ENCODE peak calls at places on chromosomes 13 and 19, in four cellular contexts. One of them, this sample, is unnamed. For H3K4me1, the result is how much of the 10 kb centered on the place peaks cover.

GRCh38 chr19:35513231-35513974 is at the start of gene DMKN:
- DNase-seq in K562: peak
- DNase-seq in HepG2: peak
- DNase-seq in A549: no peak
- DNase-seq in this sample: no peak

GRCh38 chr19:39926170-39926755 is 8.2 kb downstream of the FCGBP start:
- DNase-seq in K562: no peak
- DNase-seq in A549: no peak
- DNase-seq in HepG2: no peak
- DNase-seq in this sample: no peak

GRCh38 chr13:111970501-111971155 is 96.3 kb upstream of the SOX1 start:
- DNase-seq in HepG2: no peak
- DNase-seq in K562: no peak
- DNase-seq in A549: no peak
- DNase-seq in this sample: no peak

GRCh38 chr13:30850204-30850866 is 55.7 kb upstream of the MEDAG start:
- DNase-seq in A549: no peak
- DNase-seq in K562: no peak
- DNase-seq in HepG2: no peak
- DNase-seq in this sample: no peak

GRCh38 chr13:102724923-102725322 is 30.1 kb upstream of the METTL21C start:
- DNase-seq in K562: peak
- DNase-seq in A549: peak
- DNase-seq in HepG2: peak
- DNase-seq in this sample: no peak

GRCh38 chr13:23772717-23773116 is 116.5 kb downstream of the MIPEP start:
- DNase-seq in A549: no peak
- DNase-seq in HepG2: no peak
- DNase-seq in K562: no peak
- DNase-seq in this sample: no peak

GRCh38 chr19:51546107-51546649 is 14.7 kb upstream of the SIGLEC6 start:
- DNase-seq in HepG2: no peak
- DNase-seq in K562: no peak
- DNase-seq in A549: no peak
- DNase-seq in this sample: no peak

GRCh38 chr19:11273288-11273687 is 11.0 kb upstream of the DOCK6 start:
- DNase-seq in HepG2: no peak
- DNase-seq in A549: no peak
- DNase-seq in K562: no peak
- DNase-seq in this sample: no peak

GRCh38 chr13:27006519-27007161 is 165.0 kb downstream of the USP12 start:
- DNase-seq in K562: no peak
- DNase-seq in A549: no peak
- DNase-seq in HepG2: no peak
- DNase-seq in this sample: no peak

GRCh38 chr13:54536112-54536511 is 1507.5 kb downstream of the OLFM4 start:
- DNase-seq in A549: no peak
- DNase-seq in HepG2: no peak
- DNase-seq in K562: no peak
- DNase-seq in this sample: no peak

GRCh38 chr13:70668293-70668692 is 560.0 kb upstream of the KLHL1 start:
- DNase-seq in K562: no peak
- DNase-seq in HepG2: peak
- DNase-seq in A549: no peak
- DNase-seq in this sample: no peak

GRCh38 chr19:10690351-10690781 is 10.9 kb upstream of the QTRT1 start:
- DNase-seq in A549: no peak
- DNase-seq in HepG2: no peak
- DNase-seq in K562: no peak
- DNase-seq in this sample: no peak

GRCh38 chr13:90355162-90355751 is 992.2 kb upstream of the MIR17HG start:
- DNase-seq in A549: no peak
- DNase-seq in K562: no peak
- DNase-seq in HepG2: no peak
- DNase-seq in this sample: no peak

GRCh38 chr13:100650321-100650720 is 24.3 kb downstream of the TMTC4 start:
- DNase-seq in A549: no peak
- DNase-seq in K562: no peak
- DNase-seq in HepG2: no peak
- DNase-seq in this sample: no peak

GRCh38 chr19:8900421-8900820 is 68.2 kb downstream of the MBD3L1 start:
- DNase-seq in A549: no peak
- DNase-seq in K562: no peak
- DNase-seq in HepG2: no peak
- DNase-seq in this sample: no peak

GRCh38 chr13:95536629-95537241 is 15.8 kb upstream of the CLDN10 start:
- DNase-seq in K562: peak
- DNase-seq in HepG2: no peak
- DNase-seq in A549: no peak
- DNase-seq in this sample: no peak

GRCh38 chr13:30843548-30843947 is 62.5 kb upstream of the MEDAG start:
- DNase-seq in A549: no peak
- DNase-seq in K562: no peak
- DNase-seq in HepG2: no peak
- DNase-seq in this sample: no peak

GRCh38 chr13:36973621-36974268 is 25.4 kb downstream of the ALG5 start:
- DNase-seq in K562: no peak
- DNase-seq in HepG2: no peak
- DNase-seq in A549: no peak
- DNase-seq in this sample: no peak

GRCh38 chr13:40315416-40316064 is 350.9 kb downstream of the FOXO1 start:
- DNase-seq in K562: no peak
- DNase-seq in A549: no peak
- DNase-seq in HepG2: no peak
- DNase-seq in this sample: no peak

GRCh38 chr13:44755872-44756271 is 179.7 kb upstream of the TSC22D1 start:
- DNase-seq in K562: no peak
- DNase-seq in HepG2: peak
- DNase-seq in A549: no peak
- DNase-seq in this sample: no peak

GRCh38 chr19:49684251-49684982 is 5.0 kb upstream of the ADM5 start:
- DNase-seq in K562: peak
- DNase-seq in A549: peak
- DNase-seq in HepG2: no peak
- DNase-seq in this sample: no peak

GRCh38 chr19:3692141-3693029 is 7.9 kb downstream of the PIP5K1C start:
- DNase-seq in K562: no peak
- DNase-seq in HepG2: no peak
- DNase-seq in A549: no peak
- DNase-seq in this sample: no peak

GRCh38 chr13:50798923-50799322 is 44.6 kb downstream of the DLEU7 start:
- DNase-seq in HepG2: no peak
- DNase-seq in K562: no peak
- DNase-seq in A549: no peak
- DNase-seq in this sample: no peak

GRCh38 chr19:40393894-40394815 is 4.2 kb upstream of the HIPK4 start:
- DNase-seq in A549: no peak
- DNase-seq in HepG2: no peak
- DNase-seq in K562: no peak
- DNase-seq in this sample: no peak

GRCh38 chr13:44818428-44818827 is 170.8 kb downstream of the NUFIP1 start:
- DNase-seq in A549: no peak
- DNase-seq in HepG2: peak
- DNase-seq in K562: no peak
- DNase-seq in this sample: no peak

GRCh38 chr13:28531956-28532225 is 37.0 kb upstream of the FLT1 start:
- DNase-seq in HepG2: no peak
- DNase-seq in A549: no peak
- DNase-seq in K562: no peak
- DNase-seq in this sample: no peak

GRCh38 chr13:44576396-44577235 is 486 bp upstream of the TSC22D1 start:
- DNase-seq in HepG2: no peak
- DNase-seq in A549: no peak
- DNase-seq in K562: peak
- DNase-seq in this sample: no peak

GRCh38 chr19:37227996-37228395 is 10.0 kb downstream of the ZNF383 start:
- DNase-seq in K562: peak
- DNase-seq in A549: no peak
- DNase-seq in HepG2: no peak
- DNase-seq in this sample: no peak

GRCh38 chr19:28401739-28402138 is 811.2 kb downstream of the UQCRFS1 start:
- DNase-seq in HepG2: no peak
- DNase-seq in A549: no peak
- DNase-seq in K562: no peak
- DNase-seq in this sample: no peak

GRCh38 chr13:30526612-30527217 is 61.0 kb upstream of the HMGB1 start:
- DNase-seq in A549: no peak
- DNase-seq in K562: peak
- DNase-seq in HepG2: peak
- DNase-seq in this sample: no peak

GRCh38 chr13:66888698-66889097 is 341.4 kb downstream of the PCDH9 start:
- DNase-seq in A549: no peak
- DNase-seq in HepG2: no peak
- DNase-seq in K562: no peak
- DNase-seq in this sample: no peak

GRCh38 chr19:39303373-39304184 is 7.4 kb downstream of the IFNL1 start:
- DNase-seq in A549: no peak
- DNase-seq in HepG2: peak
- DNase-seq in K562: no peak
- DNase-seq in this sample: no peak

GRCh38 chr19:52825765-52826164 is 4.3 kb upstream of the ZNF28 start:
- DNase-seq in A549: no peak
- DNase-seq in K562: no peak
- DNase-seq in HepG2: no peak
- DNase-seq in this sample: no peak

GRCh38 chr13:93624371-93624777 is 397.8 kb downstream of the GPC6 start:
- DNase-seq in A549: no peak
- DNase-seq in HepG2: no peak
- DNase-seq in K562: no peak
- DNase-seq in this sample: no peak

GRCh38 chr13:45082964-45083363 is 37.3 kb upstream of the GTF2F2 start:
- DNase-seq in A549: no peak
- DNase-seq in HepG2: no peak
- DNase-seq in K562: no peak
- DNase-seq in this sample: no peak

GRCh38 chr13:110229905-110230563 is 76.9 kb downstream of the COL4A1 start:
- DNase-seq in HepG2: no peak
- DNase-seq in K562: no peak
- DNase-seq in A549: no peak
- DNase-seq in this sample: no peak

GRCh38 chr13:102970542-102970941 is 95.7 kb downstream of the SLC10A2 start:
- DNase-seq in K562: no peak
- DNase-seq in HepG2: no peak
- DNase-seq in A549: no peak
- DNase-seq in this sample: peak

GRCh38 chr19:4326215-4326836 is 12.3 kb downstream of the STAP2 start:
- DNase-seq in K562: no peak
- DNase-seq in HepG2: no peak
- DNase-seq in A549: no peak
- DNase-seq in this sample: no peak

GRCh38 chr19:16575282-16575681 is 3.1 kb upstream of the SLC35E1 start:
- DNase-seq in K562: no peak
- DNase-seq in HepG2: no peak
- DNase-seq in A549: no peak
- DNase-seq in this sample: no peak
- H3K4me1 ChIP-seq in K562: under half
- H3K4me1 ChIP-seq in HepG2: under half
- H3K4me1 ChIP-seq in A549: under half
- H3K4me1 ChIP-seq in this sample: under half

GRCh38 chr19:33703438-33703750 is 81.6 kb downstream of the CHST8 start:
- DNase-seq in K562: no peak
- DNase-seq in HepG2: no peak
- DNase-seq in A549: no peak
- DNase-seq in this sample: no peak

GRCh38 chr19:33703821-33704220 is 82.1 kb downstream of the CHST8 start:
- DNase-seq in HepG2: no peak
- DNase-seq in A549: no peak
- DNase-seq in K562: no peak
- DNase-seq in this sample: no peak

GRCh38 chr19:33705860-33706259 is 84.1 kb downstream of the CHST8 start:
- DNase-seq in K562: no peak
- DNase-seq in HepG2: no peak
- DNase-seq in A549: no peak
- DNase-seq in this sample: no peak

GRCh38 chr19:33704271-33704670 is 82.5 kb downstream of the CHST8 start:
- DNase-seq in HepG2: no peak
- DNase-seq in K562: no peak
- DNase-seq in A549: no peak
- DNase-seq in this sample: no peak

DNA sequence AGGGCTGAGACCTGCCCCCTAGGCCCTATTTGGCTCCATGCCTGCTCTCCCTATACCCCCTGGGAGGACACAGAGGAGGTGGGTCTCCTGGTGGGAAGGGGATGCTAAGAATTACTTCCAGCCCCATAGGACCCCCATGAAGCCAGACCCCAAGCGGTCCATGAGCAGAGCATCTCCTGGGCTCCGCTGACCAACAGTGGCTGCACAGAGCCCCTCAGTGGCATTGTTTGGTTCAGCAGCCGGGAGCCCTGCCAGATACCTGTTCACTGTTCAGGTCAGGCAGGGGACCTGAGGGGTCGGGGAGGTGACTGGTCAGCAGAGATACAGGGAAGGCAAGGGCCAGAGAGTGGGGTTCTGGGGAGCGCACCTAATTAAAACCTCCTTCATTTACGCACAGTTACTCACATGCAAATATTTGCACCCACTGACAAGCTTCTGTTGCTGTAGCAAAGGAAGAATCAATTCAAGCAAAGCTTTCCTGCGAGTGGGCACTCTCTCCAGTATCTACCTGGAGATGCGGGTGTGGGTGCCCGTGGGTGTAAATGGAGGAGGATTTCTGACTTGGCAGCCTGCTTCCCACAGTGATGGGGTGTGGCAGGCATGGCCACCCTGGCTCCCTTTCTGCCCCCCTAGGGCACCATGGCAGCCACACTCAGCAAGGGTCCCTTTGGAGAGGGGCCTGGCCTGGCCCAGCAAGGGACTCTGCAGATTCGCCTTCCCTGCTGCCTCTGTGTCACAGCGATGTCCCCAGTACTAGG is 83.5 kb downstream of the CHST8 start:
- DNase-seq in HepG2: no peak
- DNase-seq in A549: no peak
- DNase-seq in K562: no peak
- DNase-seq in this sample: no peak
- TF ChIP-seq CHD4 in HepG2: no peak
- TF ChIP-seq CHD4 in A549: no peak
- TF ChIP-seq CHD4 in K562: no peak
- TF ChIP-seq CHD4 in this sample: no peak

GRCh38 chr19:5628919-5629481 is 6.1 kb downstream of the SAFB start:
- DNase-seq in K562: no peak
- DNase-seq in A549: no peak
- DNase-seq in HepG2: no peak
- DNase-seq in this sample: no peak
- H3K4me1 ChIP-seq in K562: under half
- H3K4me1 ChIP-seq in A549: under half
- H3K4me1 ChIP-seq in HepG2: half or more
- H3K4me1 ChIP-seq in this sample: under half

DNA sequence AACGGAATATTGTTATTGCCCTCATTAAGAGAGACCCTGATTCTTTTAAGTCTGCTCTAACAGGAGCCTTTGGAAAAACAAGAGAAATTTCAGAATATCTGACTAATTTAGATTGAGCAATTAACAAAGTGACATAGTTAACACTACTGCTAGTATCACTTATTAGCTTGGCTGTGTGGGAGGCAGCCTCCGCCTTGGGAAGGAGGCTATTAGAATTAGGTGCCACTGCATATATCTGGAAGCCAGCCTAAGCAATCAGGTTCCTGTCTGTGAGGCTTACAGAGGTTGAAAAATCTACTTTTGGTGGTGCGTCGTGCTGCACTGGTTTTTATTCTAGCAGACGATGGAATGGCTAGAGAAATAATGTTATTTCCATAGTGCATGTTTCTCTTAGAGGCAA is 227.2 kb downstream of the OLFM4 start:
- DNase-seq in K562: no peak
- DNase-seq in HepG2: no peak
- DNase-seq in A549: no peak
- DNase-seq in this sample: no peak
- TF ChIP-seq CHD4 in K562: no peak
- TF ChIP-seq CHD4 in HepG2: no peak
- TF ChIP-seq CHD4 in A549: no peak
- TF ChIP-seq CHD4 in this sample: no peak

This sample was measured in GM12878.